ENCODE peak calls at places on chromosomes 3 and 15, in six cellular contexts. Y, I, A, N, D and V are unnamed samples.

GRCh38 chr3:36219398-36219797 is 160.9 kb upstream of the STAC start:
- DNase-seq in Y (peak), I (no peak), A (no peak), N (no peak), D (no peak), V (no peak)

GRCh38 chr3:177602601-177603136 is 405.4 kb upstream of the TBL1XR1 start:
- DNase-seq in Y (peak), I (no peak), A (no peak), N (no peak), D (no peak), V (peak)

GRCh38 chr3:194205675-194206133 is 69.8 kb downstream of the HES1 start:
- DNase-seq in Y (no peak), I (no peak), A (no peak), N (no peak), D (no peak), V (no peak)

GRCh38 chr15:84598993-84599392 is 1.8 kb upstream of the ZSCAN2 start:
- DNase-seq in Y (no peak), I (no peak), A (no peak), N (no peak), D (no peak), V (peak)

GRCh38 chr3:135125171-135125801 is 330.2 kb downstream of the EPHB1 start:
- DNase-seq in Y (peak), I (no peak), A (no peak), N (no peak), D (no peak), V (no peak)

GRCh38 chr3:116148881-116149530 is 296.3 kb downstream of the LSAMP start:
- DNase-seq in Y (no peak), I (no peak), A (no peak), N (no peak), D (no peak), V (no peak)

GRCh38 chr15:85532689-85533088 is 152.3 kb downstream of the AKAP13 start:
- DNase-seq in Y (no peak), I (no peak), A (no peak), N (no peak), D (no peak), V (no peak)

GRCh38 chr3:110296885-110297284 is 774.7 kb upstream of the NECTIN3 start:
- DNase-seq in Y (no peak), I (no peak), A (no peak), N (no peak), D (no peak), V (no peak)

GRCh38 chr3:39065197-39065596 is 13.4 kb downstream of the WDR48 start:
- DNase-seq in Y (peak), I (no peak), A (no peak), N (no peak), D (no peak), V (peak)

GRCh38 chr15:44298878-44299277 is 10.4 kb downstream of the GOLM2 start:
- DNase-seq in Y (no peak), I (no peak), A (no peak), N (no peak), D (no peak), V (peak)

GRCh38 chr15:80727196-80727595 is 32.1 kb downstream of the ABHD17C start:
- DNase-seq in Y (no peak), I (no peak), A (no peak), N (no peak), D (no peak), V (no peak)

GRCh38 chr3:151962371-151962770 is 88.9 kb downstream of the SUCNR1 start:
- DNase-seq in Y (no peak), I (no peak), A (no peak), N (no peak), D (no peak), V (no peak)

GRCh38 chr3:100556656-100557310 is 52.6 kb upstream of the ADGRG7 start:
- DNase-seq in Y (peak), I (no peak), A (no peak), N (no peak), D (no peak), V (no peak)

GRCh38 chr3:135084404-135084803 is 289.3 kb downstream of the EPHB1 start:
- DNase-seq in Y (no peak), I (no peak), A (no peak), N (no peak), D (no peak), V (no peak)

GRCh38 chr15:51097553-51098330 is 3.0 kb upstream of the TNFAIP8L3 start:
- DNase-seq in Y (peak), I (no peak), A (no peak), N (no peak), D (no peak), V (no peak)

GRCh38 chr3:30695302-30696061 is 89.1 kb downstream of the TGFBR2 start:
- DNase-seq in Y (no peak), I (no peak), A (no peak), N (no peak), D (no peak), V (no peak)

DNA sequence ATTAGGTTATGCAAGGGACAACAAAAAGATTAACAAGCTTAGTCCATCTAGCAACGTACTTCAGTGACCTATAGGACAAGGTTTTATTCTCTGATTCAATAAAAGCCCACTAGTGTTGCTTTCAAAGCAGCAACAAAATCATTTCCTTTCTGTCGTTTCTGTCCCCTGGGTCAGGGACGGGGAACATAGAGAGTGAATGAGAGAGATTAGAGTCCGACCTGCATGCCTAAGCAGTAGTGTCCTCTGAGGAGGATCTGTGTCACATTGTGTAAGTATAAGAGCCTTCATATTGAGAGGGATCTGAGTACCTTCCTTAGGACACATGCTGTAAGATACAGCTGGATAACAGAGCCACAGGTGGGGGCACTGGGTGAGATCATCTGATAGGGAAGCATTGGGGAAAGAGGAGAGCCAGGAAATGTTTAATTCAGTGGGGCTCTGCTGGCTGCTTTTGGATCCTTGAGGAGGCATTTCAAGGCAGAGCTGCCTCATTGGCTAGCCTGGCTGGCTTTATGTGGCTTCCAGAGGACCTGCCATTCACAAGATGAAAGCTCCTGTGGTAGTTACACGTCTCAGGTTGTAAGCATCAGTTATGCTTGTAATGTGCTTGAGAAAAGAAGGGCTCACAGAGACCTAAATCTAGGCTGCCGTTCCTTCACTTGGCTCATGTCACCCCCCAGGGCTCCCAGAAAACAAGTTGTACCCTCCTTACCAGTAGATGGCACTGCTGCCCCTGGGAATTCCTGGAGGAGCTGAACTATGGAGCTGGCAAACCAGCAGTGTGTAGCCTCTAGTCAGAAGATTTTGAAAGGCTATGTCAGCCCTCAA is 2.7 kb downstream of the TMEM108 start:
- DNase-seq in Y (peak), I (peak), A (peak), N (peak), D (peak), V (peak)
- H3K4me3 ChIP-seq in Y (no peak), I (no peak), A (no peak), N (no peak), D (no peak), V (no peak)

GRCh38 chr3:138468886-138469285 is 34.5 kb downstream of the ESYT3 start:
- DNase-seq in Y (peak), I (no peak), A (no peak), N (no peak), D (peak), V (no peak)
- H3K27ac ChIP-seq in Y (no peak), I (no peak), A (no peak), N (no peak), D (no peak), V (no peak)

DNA sequence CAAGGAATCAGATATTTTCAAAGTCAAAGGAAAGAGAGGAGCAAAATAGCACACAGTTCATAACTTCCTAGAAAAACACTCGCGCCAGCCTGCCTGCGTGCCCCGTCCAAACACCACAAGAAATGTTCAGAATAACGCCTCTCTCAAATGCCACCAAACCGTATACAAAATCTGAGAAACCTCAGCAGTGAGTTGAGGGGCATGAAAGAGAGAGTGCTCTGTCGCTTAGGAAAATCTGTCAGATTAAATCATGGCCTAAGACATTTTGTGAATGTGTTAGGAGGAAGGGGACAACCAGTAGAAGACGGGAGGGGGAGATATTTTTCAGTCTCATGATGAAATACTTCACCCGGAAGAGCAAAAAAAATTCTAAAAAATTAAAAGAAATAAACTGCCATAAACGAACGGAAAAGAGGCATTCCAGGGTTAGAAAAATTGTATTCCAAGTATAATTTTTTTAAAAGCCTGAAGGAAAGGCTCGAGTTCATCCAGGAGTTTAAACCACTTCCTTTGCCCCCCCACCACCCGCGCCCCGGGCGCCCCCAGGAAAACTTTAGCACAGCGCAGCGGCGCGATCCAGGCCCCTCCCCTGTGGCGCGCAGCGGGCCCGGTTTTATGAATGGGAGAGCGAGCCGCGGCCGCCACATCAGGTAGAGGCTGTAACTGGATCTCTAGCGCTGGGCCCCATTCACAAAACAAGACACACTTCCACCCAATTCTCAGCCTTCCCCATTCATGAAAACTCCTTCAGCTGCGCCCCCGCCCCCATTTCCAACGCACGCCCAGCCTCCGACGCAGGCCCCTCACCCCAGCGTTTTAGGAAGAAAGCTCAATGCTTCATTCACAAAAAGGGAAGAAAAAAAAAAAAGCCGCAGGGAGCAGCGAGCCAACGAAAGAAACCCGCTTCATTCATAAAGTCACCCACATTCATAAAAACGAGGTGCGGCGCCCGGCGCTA is 1.5 kb downstream of the ETV5 start:
- DNase-seq in Y (peak), I (peak), A (peak), N (peak), D (peak), V (peak)
- H3K4me3 ChIP-seq in Y (peak), I (peak), A (peak), N (peak), D (peak), V (no peak)

GRCh38 chr3:87494264-87494663 is 217.9 kb upstream of the POU1F1 start:
- DNase-seq in Y (no peak), I (no peak), A (no peak), N (no peak), D (no peak), V (no peak)

GRCh38 chr3:87501076-87501475 is 224.7 kb upstream of the POU1F1 start:
- DNase-seq in Y (peak), I (no peak), A (no peak), N (no peak), D (no peak), V (no peak)

GRCh38 chr3:87495946-87496345 is 219.6 kb upstream of the POU1F1 start:
- DNase-seq in Y (no peak), I (no peak), A (no peak), N (no peak), D (no peak), V (no peak)

GRCh38 chr3:87503901-87504498 is 227.6 kb upstream of the POU1F1 start:
- DNase-seq in Y (peak), I (no peak), A (no peak), N (no peak), D (no peak), V (peak)

GRCh38 chr3:87498358-87499080 is 222.1 kb upstream of the POU1F1 start:
- DNase-seq in Y (peak), I (no peak), A (no peak), N (no peak), D (no peak), V (no peak)
- H3K27ac ChIP-seq in Y (no peak), I (no peak), A (no peak), N (no peak), D (no peak), V (no peak)

GRCh38 chr3:113269661-113270060 is 58.3 kb downstream of the BOC start:
- DNase-seq in Y (no peak), I (no peak), A (no peak), N (no peak), D (no peak), V (peak)
- H3K4me3 ChIP-seq in Y (no peak), I (no peak), A (no peak), N (no peak), D (no peak), V (no peak)

GRCh38 chr3:123090700-123091585 is 24.1 kb downstream of the PDIA5 start:
- DNase-seq in Y (peak), I (peak), A (peak), N (no peak), D (no peak), V (no peak)
- H3K27ac ChIP-seq in Y (no peak), I (no peak), A (peak), N (peak), D (peak), V (no peak)

GRCh38 chr3:62686486-62686885 is 188.7 kb downstream of the CADPS start:
- DNase-seq in Y (peak), I (no peak), A (no peak), N (no peak), D (no peak), V (no peak)
- H3K4me3 ChIP-seq in Y (no peak), I (no peak), A (no peak), N (no peak), D (no peak), V (no peak)

GRCh38 chr3:8657804-8658311 is 13.3 kb upstream of the SSUH2 start:
- DNase-seq in Y (no peak), I (no peak), A (peak), N (no peak), D (no peak), V (no peak)
- H3K27ac ChIP-seq in Y (no peak), I (peak), A (peak), N (peak), D (peak), V (no peak)

DNA sequence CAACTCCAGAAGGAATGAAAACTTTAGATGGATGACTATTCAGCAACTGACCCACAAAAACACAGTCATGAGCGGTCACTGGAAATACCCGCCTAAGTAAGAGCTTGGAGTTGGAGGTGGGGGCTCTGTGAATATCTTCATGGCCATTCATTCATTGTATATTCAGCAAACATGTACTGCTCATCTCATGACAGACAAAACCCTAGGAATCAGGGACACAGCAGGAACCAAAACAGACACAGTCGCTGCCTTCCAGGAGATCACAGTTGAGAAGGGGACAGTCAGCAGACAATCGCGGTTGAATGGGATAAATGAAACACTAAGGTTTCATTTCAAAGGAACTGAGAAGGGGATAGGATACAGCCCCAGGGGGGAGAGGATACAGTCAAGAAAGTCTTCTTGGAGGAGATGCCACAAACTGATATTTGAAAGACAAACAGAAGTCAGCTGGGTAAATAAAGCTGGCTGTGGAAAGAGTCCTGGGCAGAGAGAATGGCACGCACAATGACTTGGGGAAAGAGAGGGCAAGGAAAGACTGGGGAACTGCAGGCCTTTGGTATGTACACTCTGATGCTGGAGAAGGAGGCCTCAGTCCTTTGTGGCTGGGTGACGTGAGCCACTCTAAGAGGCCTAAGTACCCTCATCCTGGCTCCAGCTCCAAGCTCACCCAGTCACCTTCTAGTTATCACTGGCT is 45.4 kb upstream of the LMCD1 start:
- DNase-seq in Y (no peak), I (no peak), A (no peak), N (no peak), D (no peak), V (no peak)
- H3K4me3 ChIP-seq in Y (no peak), I (no peak), A (no peak), N (no peak), D (no peak), V (no peak)

DNA sequence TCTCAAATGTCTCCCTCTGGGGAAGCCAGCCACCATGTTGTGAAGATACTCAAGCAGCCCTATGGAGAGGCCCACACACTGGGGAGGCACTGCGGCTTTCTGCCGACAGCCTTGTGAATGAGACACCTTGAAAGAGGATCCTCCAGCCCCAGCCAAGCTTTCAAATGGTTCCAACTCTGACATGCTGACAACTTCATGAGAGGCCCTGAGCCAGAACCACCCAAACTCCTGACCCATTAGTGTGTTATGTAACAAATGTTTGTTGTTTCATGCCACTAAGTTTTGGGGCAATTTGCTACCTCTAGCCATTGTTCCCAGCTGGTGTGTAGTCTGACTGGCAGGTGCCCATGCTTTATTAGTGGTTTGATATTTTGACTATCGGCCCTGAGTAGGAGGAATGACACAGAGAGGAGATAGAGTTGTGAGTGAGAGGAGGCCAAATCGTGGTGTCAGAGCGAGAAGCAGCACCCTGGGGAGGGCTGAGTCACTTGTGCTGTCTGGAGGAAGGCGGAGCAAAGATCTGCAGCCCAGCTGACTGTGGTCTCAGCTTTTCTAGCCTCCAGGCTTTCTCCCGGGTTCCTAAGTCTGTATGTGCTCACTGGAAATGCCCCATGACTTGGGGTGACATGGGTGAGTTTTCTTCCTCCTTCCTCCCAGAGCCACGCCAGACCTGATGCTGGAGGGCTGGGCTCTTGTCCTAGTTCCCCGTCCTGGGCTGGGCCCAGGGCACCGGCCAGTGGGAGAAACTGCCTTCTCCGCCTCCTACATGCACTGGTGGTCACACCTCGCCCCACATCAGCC is 56.8 kb upstream of the BLM start:
- DNase-seq in Y (peak), I (no peak), A (peak), N (peak), D (peak), V (peak)
- H3K27ac ChIP-seq in Y (peak), I (peak), A (peak), N (peak), D (no peak), V (peak)